ENCODE peak calls at places on chromosomes 1 and 21, in eight cellular contexts. E, K, I, P, G, U, M and Z are unnamed samples. For H3K4me1, the result is how much of the 10 kb centered on the place peaks cover.

GRCh38 chr1:198929111-198929604 is 290.3 kb downstream of the PTPRC start:
- DNase-seq in U (no peak), K (no peak), M (no peak), I (no peak), G (no peak), E (no peak), P (no peak), Z (no peak)

GRCh38 chr1:79692519-79692918 is 686.0 kb upstream of the ADGRL4 start:
- DNase-seq in U (no peak), E (no peak), K (no peak), I (no peak), M (no peak), P (no peak), G (no peak), Z (no peak)

GRCh38 chr1:241677171-241677570 is 25.1 kb downstream of the WDR64 start:
- DNase-seq in I (no peak), K (no peak), P (no peak), U (no peak), E (no peak), M (no peak), G (no peak), Z (no peak)

GRCh38 chr1:179743679-179744400 is 749 bp downstream of the FAM163A start:
- DNase-seq in M (no peak), U (no peak), I (no peak), K (no peak), G (no peak), P (no peak), E (peak), Z (peak)

GRCh38 chr1:57362480-57362879 is 61.4 kb downstream of the DAB1 start:
- DNase-seq in I (no peak), K (no peak), P (no peak), M (no peak), E (no peak), U (no peak), G (peak), Z (no peak)

GRCh38 chr1:90839323-90839722 is 122.2 kb upstream of the BARHL2 start:
- DNase-seq in G (no peak), U (no peak), E (no peak), K (no peak), P (no peak), I (no peak), M (no peak), Z (no peak)

GRCh38 chr1:164804366-164804765 is 245.4 kb downstream of the PBX1 start:
- DNase-seq in U (no peak), I (peak), K (no peak), G (no peak), M (no peak), E (no peak), P (no peak), Z (no peak)

GRCh38 chr21:43330306-43330881 is 96.5 kb downstream of the SIK1 start:
- DNase-seq in E (no peak), M (no peak), K (no peak), P (peak), U (no peak), G (no peak), I (no peak), Z (no peak)

GRCh38 chr1:221435510-221435909 is 306.4 kb downstream of the DUSP10 start:
- DNase-seq in I (peak), E (peak), P (no peak), M (no peak), K (no peak), U (no peak), G (no peak), Z (no peak)

DNA sequence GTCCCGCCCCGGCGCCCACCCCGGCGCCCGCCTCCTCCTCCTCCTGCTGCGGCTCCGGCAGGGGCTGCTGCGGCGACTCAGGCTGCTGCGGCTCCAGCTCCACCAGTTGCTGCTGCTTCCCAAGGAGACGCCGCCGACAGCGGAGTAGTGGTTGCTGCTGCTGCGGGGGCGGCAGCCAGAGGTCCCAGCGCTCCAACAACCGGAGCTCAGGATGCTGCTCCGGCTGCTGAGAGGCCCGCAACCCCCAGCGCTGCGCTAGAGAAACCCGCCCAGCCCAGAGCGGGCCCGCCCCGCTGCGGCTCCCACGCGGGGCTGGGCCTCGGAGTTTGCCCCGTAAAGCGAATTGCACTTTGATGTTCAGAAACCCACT is 1.2 kb downstream of the CRCT1 start:
- DNase-seq in E (no peak), M (no peak), G (no peak), I (peak), P (no peak), U (no peak), K (no peak), Z (no peak)
- TF ChIP-seq CTCF in E (no peak), M (no peak), G (no peak), I (no peak), P (no peak), U (no peak), K (no peak), Z (no peak)

DNA sequence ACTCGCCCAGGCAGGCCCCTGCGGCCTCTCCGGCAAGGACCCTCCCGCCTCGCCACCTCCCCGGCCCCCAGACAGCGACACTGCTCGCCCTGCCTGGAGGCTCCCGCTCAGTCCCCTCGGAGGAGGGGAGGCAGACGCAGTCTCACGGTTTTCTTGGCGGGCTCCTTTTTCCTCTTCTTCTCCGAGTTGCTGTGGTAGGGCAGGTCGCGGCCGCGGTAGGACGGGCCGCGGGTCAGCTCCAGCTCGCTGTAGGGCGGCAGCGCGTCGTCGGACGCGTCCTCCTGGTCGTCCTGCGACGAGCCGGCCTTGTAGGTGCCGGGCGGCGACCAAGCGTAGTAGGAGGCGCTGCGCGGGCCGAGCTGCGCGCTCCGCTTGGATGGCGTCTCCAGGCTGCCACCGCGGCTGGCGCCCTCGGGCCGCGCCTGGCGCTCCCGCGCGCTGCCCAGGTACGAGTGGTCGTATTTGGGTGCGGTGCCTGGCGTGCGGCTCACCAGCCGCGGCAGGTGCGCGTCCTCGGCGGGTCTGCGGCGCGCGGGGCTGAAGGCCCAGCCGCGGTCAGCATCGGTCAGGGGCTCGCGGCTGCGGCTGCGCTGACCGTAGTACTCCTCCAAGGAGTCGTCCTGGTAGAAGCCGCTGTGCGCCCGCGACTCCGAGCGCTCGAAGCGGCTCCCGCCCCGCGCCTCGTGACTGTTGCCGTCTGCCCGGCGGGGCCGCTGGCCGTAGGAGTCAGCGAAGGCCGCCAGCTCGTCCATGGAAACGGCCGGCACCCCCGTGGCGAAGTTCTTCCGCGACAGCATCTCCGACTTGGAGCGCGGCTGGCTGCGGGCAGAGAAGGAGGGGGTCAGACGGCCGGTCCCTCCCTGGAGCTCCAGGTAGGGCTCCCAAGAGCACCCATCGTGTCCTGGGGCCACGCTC is 44.8 kb upstream of the TADA1 start:
- DNase-seq in E (peak), G (no peak), I (no peak), K (no peak), M (no peak), P (no peak), U (peak), Z (no peak)
- H3K4me3 ChIP-seq in E (peak), G (peak), I (no peak), K (peak), M (peak), P (peak), U (peak), Z (no peak)

GRCh38 chr1:21910528-21911204 is 26.4 kb downstream of the HSPG2 start:
- DNase-seq in U (no peak), P (no peak), E (no peak), G (no peak), I (no peak), K (no peak), M (no peak), Z (no peak)

GRCh38 chr1:21911205-21912001 is 25.7 kb downstream of the HSPG2 start:
- DNase-seq in P (peak), M (peak), I (peak), G (peak), U (peak), E (no peak), K (peak), Z (no peak)

GRCh38 chr1:21907737-21908136 is 29.4 kb downstream of the HSPG2 start:
- DNase-seq in U (no peak), P (no peak), G (no peak), E (no peak), K (no peak), I (no peak), M (no peak), Z (no peak)

GRCh38 chr1:21909286-21909759 is 27.8 kb downstream of the HSPG2 start:
- DNase-seq in G (no peak), I (peak), K (peak), M (peak), E (no peak), P (no peak), U (no peak), Z (no peak)

GRCh38 chr1:21909787-21910503 is 27.2 kb downstream of the HSPG2 start:
- DNase-seq in I (peak), M (peak), P (peak), U (no peak), G (peak), K (peak), E (peak), Z (no peak)
- H3K4me1 ChIP-seq in I (under half), M (half or more), P (under half), U (under half), G (half or more), K (half or more), E (under half), Z (under half)

DNA sequence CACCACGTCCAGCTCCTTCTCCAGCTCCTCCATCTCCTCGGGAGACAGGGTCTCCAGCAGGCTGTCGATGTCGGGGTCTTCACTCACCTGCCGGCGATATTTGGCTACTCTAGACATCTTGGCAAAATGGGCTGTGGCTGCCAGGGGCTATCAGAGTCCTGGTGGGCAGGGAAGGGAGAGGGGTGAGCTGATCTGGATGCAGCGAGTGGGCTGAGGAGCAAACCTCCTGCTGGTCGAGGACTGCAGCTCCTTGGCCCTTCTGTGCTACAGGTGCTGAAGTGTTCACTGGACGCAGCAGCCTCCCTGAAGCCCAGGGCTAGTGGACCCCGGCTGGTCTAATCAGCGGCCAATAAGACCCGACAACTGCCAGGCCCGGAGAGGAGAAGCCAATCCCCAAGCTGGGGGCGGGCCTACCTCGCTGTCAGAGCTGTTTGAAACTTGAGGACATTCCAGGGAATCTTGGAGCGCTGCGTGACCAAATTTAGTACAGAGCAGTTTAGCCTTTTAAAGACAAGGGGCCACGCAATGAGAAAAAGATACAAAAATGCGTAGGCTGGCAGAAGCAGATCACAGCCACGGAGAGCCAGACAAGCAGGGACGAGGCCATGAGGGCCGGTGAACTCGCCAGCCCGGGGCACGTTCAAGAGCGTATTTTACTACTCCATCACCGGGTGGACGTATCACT is at the start of gene LMOD1:
- DNase-seq in P (peak), I (peak), E (peak), U (peak), M (peak), K (peak), G (peak), Z (peak)
- TF ChIP-seq CTCF in P (no peak), I (no peak), E (no peak), U (no peak), M (peak), K (no peak), G (no peak), Z (no peak)

GRCh38 chr1:160726498-160727391 is 12.3 kb upstream of the SLAMF7 start:
- DNase-seq in U (peak), E (peak), G (peak), M (peak), P (peak), K (peak), I (peak), Z (peak)
- H3K4me3 ChIP-seq in U (no peak), E (no peak), G (no peak), M (no peak), P (no peak), K (no peak), I (no peak), Z (no peak)

DNA sequence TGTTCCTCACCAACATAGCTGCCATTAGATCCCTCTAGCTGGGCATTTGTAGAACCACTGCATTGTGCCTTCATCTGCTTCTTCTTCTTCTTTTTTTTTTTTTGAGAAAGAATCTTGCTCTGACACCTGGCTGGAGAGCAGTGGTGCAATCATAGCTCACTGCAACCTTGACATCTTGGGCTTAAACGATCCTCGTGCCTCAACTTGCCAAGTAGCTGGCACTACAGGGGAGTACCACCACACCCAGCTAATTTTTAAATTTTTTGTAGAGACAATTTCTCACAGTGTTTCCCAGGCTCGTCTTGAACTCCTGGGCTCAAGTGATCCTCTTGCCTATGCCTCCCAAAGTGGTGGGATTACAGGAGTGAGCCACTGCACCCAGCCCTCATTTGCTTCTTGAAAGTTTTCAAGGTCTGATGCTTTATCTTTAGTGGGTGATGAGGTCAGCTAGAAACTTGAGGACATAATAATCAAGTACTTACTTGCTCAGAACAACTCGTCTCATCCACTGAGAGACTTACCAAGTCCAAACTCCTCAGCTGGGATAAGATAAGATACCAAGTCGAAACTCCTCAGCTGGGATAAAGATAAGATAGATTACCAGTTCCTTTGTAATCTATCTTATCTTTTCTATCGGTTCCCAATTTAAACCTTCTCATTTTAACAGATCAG is 71.5 kb downstream of the MACF1 start:
- DNase-seq in E (no peak), U (no peak), P (no peak), K (no peak), I (peak), G (no peak), M (no peak), Z (no peak)
- H3K4me1 ChIP-seq in E (under half), U (under half), P (under half), K (under half), I (under half), G (under half), M (half or more), Z (under half)

GRCh38 chr1:15062479-15063099 is 91.0 kb upstream of the TMEM51 start:
- DNase-seq in E (peak), K (no peak), P (no peak), G (no peak), I (no peak), M (no peak), U (peak), Z (no peak)
- TF ChIP-seq CTCF in E (peak), K (no peak), P (no peak), G (peak), I (peak), M (peak), U (peak), Z (peak)

DNA sequence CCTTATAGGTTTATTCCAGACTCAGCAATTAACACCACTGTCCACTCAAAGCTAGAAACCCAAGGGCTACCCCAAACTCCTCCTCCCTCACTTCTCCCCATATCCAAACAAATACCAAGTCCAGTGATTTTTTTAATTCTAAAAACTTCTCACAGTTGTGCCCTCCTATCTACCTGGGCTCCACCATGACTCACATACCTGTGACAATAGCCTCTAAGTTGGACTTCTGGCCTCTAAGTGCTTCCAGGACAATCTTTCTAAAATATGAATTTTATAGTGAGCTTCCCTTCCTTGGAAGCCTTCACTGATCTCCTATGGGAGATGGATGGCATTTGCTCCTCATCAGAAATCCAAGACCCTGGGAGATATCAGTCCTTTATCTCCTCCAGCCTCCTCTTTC is 219.3 kb downstream of the TOMM20 start:
- DNase-seq in E (no peak), P (no peak), K (no peak), U (no peak), G (no peak), I (no peak), M (no peak), Z (no peak)
- H3K4me3 ChIP-seq in E (no peak), P (no peak), K (no peak), U (no peak), G (no peak), I (no peak), M (no peak), Z (no peak)

GRCh38 chr1:235075955-235076308 is 52.7 kb downstream of the TOMM20 start:
- DNase-seq in M (no peak), E (no peak), U (no peak), I (no peak), K (no peak), P (no peak), G (no peak), Z (no peak)
- H3K4me1 ChIP-seq in M (half or more), E (under half), U (under half), I (under half), K (half or more), P (under half), G (half or more), Z (under half)

GRCh38 chr1:36098650-36099365 is 10.1 kb downstream of the ADPRS start:
- DNase-seq in G (no peak), E (no peak), P (no peak), K (no peak), U (no peak), M (no peak), I (no peak), Z (no peak)

GRCh38 chr1:36097693-36098585 is 9.2 kb downstream of the ADPRS start:
- DNase-seq in M (no peak), E (no peak), U (no peak), G (no peak), P (no peak), K (no peak), I (no peak), Z (no peak)

GRCh38 chr1:36094621-36095061 is 5.9 kb downstream of the ADPRS start:
- DNase-seq in I (no peak), G (no peak), K (no peak), U (no peak), P (no peak), E (no peak), M (no peak), Z (peak)

GRCh38 chr1:36095760-36096405 is 7.2 kb downstream of the ADPRS start:
- DNase-seq in K (no peak), E (no peak), U (no peak), I (no peak), P (peak), G (no peak), M (no peak), Z (no peak)

DNA sequence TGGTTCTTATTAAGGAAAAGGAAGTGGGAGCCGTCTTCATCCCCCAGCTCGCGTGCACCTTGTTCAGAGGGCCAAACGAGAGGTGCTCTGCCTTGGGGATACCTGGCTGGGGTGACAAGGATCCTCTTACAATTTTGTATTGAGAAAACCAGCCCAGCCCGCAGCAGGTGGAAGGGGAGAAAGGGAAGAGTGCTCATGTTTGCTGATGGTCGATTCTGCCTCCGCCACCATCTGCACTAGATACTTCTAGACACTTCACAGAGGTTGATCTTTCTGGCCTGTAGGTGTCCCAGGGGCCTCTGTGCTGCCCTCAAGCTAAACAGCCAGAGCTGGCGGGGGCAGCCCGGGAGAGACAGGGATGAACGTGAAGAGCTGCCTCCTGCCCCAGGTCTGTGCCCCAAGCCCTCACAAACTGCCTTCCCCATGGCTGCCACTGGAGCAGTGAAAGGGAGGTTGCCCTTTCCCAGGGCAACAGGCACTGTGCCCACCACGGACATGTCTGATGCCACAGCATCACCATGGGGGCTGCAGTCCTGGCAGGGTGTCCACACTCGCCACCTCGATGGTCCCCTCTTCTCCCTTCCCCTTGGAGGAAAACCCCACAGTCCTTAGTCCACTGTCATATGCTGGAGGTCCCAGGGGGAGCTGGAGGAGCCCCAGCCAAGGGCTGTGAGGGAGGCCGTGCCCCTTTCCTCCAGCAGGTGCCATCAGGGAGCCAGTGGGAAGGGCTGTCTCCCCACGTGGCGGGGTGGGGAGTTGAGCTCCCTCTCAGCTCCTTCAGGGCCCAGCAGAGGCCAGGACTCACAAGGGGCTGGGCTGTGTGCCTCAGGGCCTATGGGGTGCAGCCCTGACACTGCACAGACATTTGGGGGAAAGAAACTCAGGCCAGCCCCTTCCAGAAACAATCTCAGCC is 8.1 kb downstream of the ADPRS start:
- DNase-seq in M (no peak), U (no peak), P (peak), E (peak), K (no peak), G (no peak), I (no peak), Z (peak)
- TF ChIP-seq CTCF in M (peak), U (no peak), P (no peak), E (peak), K (no peak), G (no peak), I (no peak), Z (peak)